ENCODE peak calls at places on chromosomes 3 and 15, in eight cellular contexts. J is astrocyte, S is coronary artery, H is nephron progenitor cell, V is sigmoid colon, Z is mesothelial cell of epicardium, X is OCI-LY7, F is pancreas. M is an unnamed sample.

GRCh38 chr3:16841906-16842709 is 42.6 kb upstream of the PLCL2 start:
- DNase-seq in Z (no peak), F (no peak), X (peak; percentile 74), H (peak; percentile 10), J (no peak), S (no peak), V (peak; percentile 71), M (peak; percentile 88)

GRCh38 chr3:64972793-64973192 is 285.0 kb upstream of the ADAMTS9 start:
- DNase-seq in V (no peak), S (no peak), H (no peak), J (peak; percentile 49), Z (no peak), X (no peak), F (no peak), M (no peak)

GRCh38 chr15:50315814-50316630 is 39.0 kb downstream of the GABPB1 start:
- DNase-seq in X (peak; percentile 52), F (no peak), Z (no peak), J (peak; percentile 25), S (no peak), V (no peak), H (no peak), M (no peak)

GRCh38 chr15:80010131-80010673 is 39.2 kb upstream of the BCL2A1 start:
- DNase-seq in F (no peak), X (no peak), S (no peak), V (no peak), Z (no peak), J (no peak), H (no peak), M (no peak)

GRCh38 chr15:68154923-68155559 is 50.1 kb downstream of the CALML4 start:
- DNase-seq in F (peak; percentile 53), J (peak; percentile 40), X (peak; percentile 72), S (no peak), V (no peak), H (peak; percentile 28), Z (no peak), M (peak; percentile 36)

GRCh38 chr3:74434406-74434805 is 180.1 kb downstream of the CNTN3 start:
- DNase-seq in J (no peak), X (no peak), S (no peak), Z (no peak), H (no peak), V (no peak), F (no peak), M (no peak)

GRCh38 chr3:45631486-45631885 is 36.9 kb downstream of the LIMD1 start:
- DNase-seq in X (peak; percentile 20), H (no peak), F (no peak), S (peak; percentile 47), Z (no peak), V (no peak), J (no peak), M (no peak)

GRCh38 chr3:129316121-129317013 is 37.7 kb downstream of the HMCES start:
- DNase-seq in Z (peak; percentile 82), V (peak; percentile 93), X (peak; percentile 86), H (peak; percentile 94), F (peak; percentile 89), S (peak; percentile 91), J (peak; percentile 55), M (peak; percentile 86)

GRCh38 chr3:134874737-134875413 is 79.8 kb downstream of the EPHB1 start:
- DNase-seq in H (no peak), J (peak; percentile 2), V (no peak), X (no peak), Z (no peak), F (no peak), S (no peak), M (no peak)

DNA sequence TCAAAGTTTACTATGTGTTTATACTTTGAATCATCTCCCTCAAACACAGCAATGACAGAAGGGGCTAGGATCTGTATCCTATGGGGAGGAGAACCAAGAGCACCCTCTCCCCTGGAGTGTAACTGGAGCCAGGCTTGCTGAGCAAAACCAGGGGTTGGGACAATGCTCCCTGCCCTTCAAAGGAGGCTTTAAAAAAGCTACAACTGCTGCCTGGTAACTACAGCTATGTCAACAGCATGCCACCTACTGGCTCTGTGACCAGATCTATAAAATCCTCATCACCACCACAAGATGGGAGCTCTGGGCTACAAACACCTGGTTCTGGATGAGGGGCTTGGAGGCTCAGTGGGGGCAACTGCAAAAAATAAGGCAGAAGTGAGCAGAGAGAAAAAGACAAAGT is 61.9 kb downstream of the ANO10 start:
- DNase-seq in X (no peak), Z (no peak), F (no peak), J (no peak), V (no peak), S (no peak), H (no peak), M (no peak)
- TF ChIP-seq CTCF in X (no peak), Z (no peak), F (no peak), J (no peak), V (no peak), S (no peak), H (no peak), M (no peak)

GRCh38 chr3:152977356-152977755 is 142.4 kb downstream of the P2RY1 start:
- DNase-seq in X (no peak), V (no peak), S (no peak), Z (no peak), J (no peak), H (no peak), F (no peak), M (no peak)

GRCh38 chr3:152973575-152973974 is 138.6 kb downstream of the P2RY1 start:
- DNase-seq in H (no peak), S (no peak), J (no peak), X (no peak), Z (no peak), V (no peak), F (no peak), M (no peak)

GRCh38 chr3:152976232-152976631 is 141.3 kb downstream of the P2RY1 start:
- DNase-seq in Z (no peak), J (no peak), V (no peak), F (no peak), X (no peak), H (no peak), S (no peak), M (no peak)

DNA sequence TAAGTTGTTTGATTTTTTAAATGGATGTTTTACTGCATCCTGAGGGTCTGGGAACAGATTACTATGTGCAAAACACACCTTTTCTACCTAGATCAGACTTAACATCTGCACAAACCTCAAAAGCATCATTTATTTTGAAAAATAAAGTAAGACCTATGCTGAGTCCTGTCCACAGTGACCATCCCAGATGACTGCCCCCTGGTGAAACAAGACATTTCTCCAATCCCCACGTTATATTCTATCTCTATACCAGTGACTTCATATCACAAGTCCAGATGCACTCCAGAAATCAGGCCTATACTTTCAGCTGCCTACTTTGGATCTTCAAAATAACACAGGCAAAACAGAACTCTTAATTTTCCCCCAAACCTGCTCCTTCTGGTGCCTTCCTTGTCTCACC is 143.2 kb downstream of the P2RY1 start:
- DNase-seq in H (no peak), V (no peak), F (no peak), X (no peak), Z (no peak), J (no peak), S (no peak), M (no peak)
- TF ChIP-seq CTCF in H (no peak), V (no peak), F (no peak), X (no peak), Z (no peak), J (no peak), S (no peak), M (no peak)

GRCh38 chr3:59306436-59306835 is 256.6 kb upstream of the CFAP20DC start:
- DNase-seq in Z (no peak), F (no peak), J (no peak), S (no peak), H (no peak), V (no peak), X (no peak), M (no peak)

GRCh38 chr3:59308001-59308400 is 258.2 kb upstream of the CFAP20DC start:
- DNase-seq in V (no peak), X (no peak), S (no peak), F (no peak), H (no peak), J (no peak), Z (no peak), M (no peak)

GRCh38 chr3:59313365-59313764 is 263.5 kb upstream of the CFAP20DC start:
- DNase-seq in J (no peak), X (peak; percentile 19), S (no peak), F (peak; percentile 56), V (no peak), H (peak; percentile 54), Z (no peak), M (peak; percentile 67)

GRCh38 chr3:59310736-59311135 is 260.9 kb upstream of the CFAP20DC start:
- DNase-seq in S (no peak), H (no peak), F (no peak), V (no peak), Z (no peak), J (no peak), X (no peak), M (no peak)

DNA sequence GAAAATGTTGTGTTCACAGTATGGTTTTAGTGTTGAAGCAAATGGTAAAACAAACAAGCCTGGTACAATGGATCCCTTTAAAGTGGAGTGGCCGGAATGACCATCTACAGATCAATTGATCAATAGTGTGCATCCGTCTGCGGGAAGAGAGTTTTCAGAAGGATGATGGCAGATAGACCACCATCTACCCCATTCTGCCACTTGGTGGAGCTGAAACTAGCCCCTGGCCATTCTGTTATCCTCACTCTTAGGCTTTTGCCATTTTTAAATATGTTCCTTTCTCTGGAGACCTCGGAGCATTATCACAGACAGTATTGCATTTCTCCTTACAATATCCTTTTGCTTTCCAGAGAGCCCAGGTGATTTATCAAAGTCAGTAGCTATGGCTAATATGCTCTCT is 258.9 kb upstream of the CFAP20DC start:
- DNase-seq in J (no peak), S (no peak), Z (no peak), V (no peak), X (no peak), H (no peak), F (no peak), M (no peak)
- TF ChIP-seq CTCF in J (no peak), S (no peak), Z (no peak), V (no peak), X (peak; percentile 60), H (peak; percentile 28), F (no peak), M (no peak)

GRCh38 chr15:91589360-91589759 is 264.1 kb upstream of the SLCO3A1 start:
- DNase-seq in F (no peak), V (no peak), J (no peak), X (no peak), H (no peak), Z (no peak), S (no peak), M (peak; percentile 18)
- TF ChIP-seq CTCF in F (no peak), V (no peak), J (no peak), X (no peak), H (no peak), Z (no peak), S (no peak), M (no peak)

GRCh38 chr3:37704129-37704528 is 157.6 kb upstream of the CTDSPL start:
- DNase-seq in V (no peak), X (no peak), S (no peak), F (no peak), H (no peak), Z (no peak), J (no peak), M (no peak)
- TF ChIP-seq CTCF in V (no peak), X (no peak), S (no peak), F (no peak), H (no peak), Z (no peak), J (no peak), M (no peak)

GRCh38 chr3:112972158-112972557 is 2.7 kb downstream of the CD200R1 start:
- DNase-seq in Z (no peak), F (no peak), H (no peak), S (no peak), J (no peak), X (no peak), V (no peak), M (no peak)
- TF ChIP-seq CTCF in Z (no peak), F (no peak), H (no peak), S (no peak), J (no peak), X (peak; percentile 16), V (no peak), M (no peak)